ENCODE peak calls at places on chromosomes 2 and 18, in five cellular contexts. One of them, this sample, is unnamed.

GRCh38 chr18:23279931-23280330 is 144.6 kb downstream of the CABLES1 start:
- DNase-seq in cardiac muscle cell: no peak
- DNase-seq in transverse colon: no peak
- DNase-seq in fibroblast of pulmonary artery: no peak
- DNase-seq in cardiac fibroblast: no peak
- DNase-seq in this sample: no peak

GRCh38 chr2:238235331-238235732 is 4.5 kb downstream of the HES6 start:
- DNase-seq in fibroblast of pulmonary artery: peak
- DNase-seq in cardiac fibroblast: peak
- DNase-seq in cardiac muscle cell: peak
- DNase-seq in transverse colon: no peak
- DNase-seq in this sample: no peak

GRCh38 chr2:215626812-215627281 is 191.0 kb upstream of the FN1 start:
- DNase-seq in cardiac muscle cell: peak
- DNase-seq in cardiac fibroblast: peak
- DNase-seq in transverse colon: no peak
- DNase-seq in fibroblast of pulmonary artery: peak
- DNase-seq in this sample: no peak

GRCh38 chr2:30677861-30678385 is 129.3 kb downstream of the CAPN13 start:
- DNase-seq in fibroblast of pulmonary artery: no peak
- DNase-seq in cardiac muscle cell: no peak
- DNase-seq in transverse colon: no peak
- DNase-seq in cardiac fibroblast: no peak
- DNase-seq in this sample: no peak

GRCh38 chr18:49961271-49961670 is 147.9 kb upstream of the ACAA2 start:
- DNase-seq in cardiac muscle cell: no peak
- DNase-seq in transverse colon: no peak
- DNase-seq in cardiac fibroblast: no peak
- DNase-seq in fibroblast of pulmonary artery: no peak
- DNase-seq in this sample: no peak

GRCh38 chr2:190528521-190529001 is 6.0 kb downstream of the NEMP2 start:
- DNase-seq in cardiac muscle cell: peak
- DNase-seq in transverse colon: no peak
- DNase-seq in fibroblast of pulmonary artery: peak
- DNase-seq in cardiac fibroblast: peak
- DNase-seq in this sample: no peak

GRCh38 chr2:54945401-54946219 is 104.6 kb downstream of the RTN4 start:
- DNase-seq in transverse colon: no peak
- DNase-seq in cardiac fibroblast: peak
- DNase-seq in fibroblast of pulmonary artery: peak
- DNase-seq in cardiac muscle cell: peak
- DNase-seq in this sample: no peak

GRCh38 chr18:75874401-75875093 is 447.0 kb upstream of the SMIM21 start:
- DNase-seq in cardiac muscle cell: no peak
- DNase-seq in transverse colon: no peak
- DNase-seq in cardiac fibroblast: no peak
- DNase-seq in fibroblast of pulmonary artery: no peak
- DNase-seq in this sample: no peak

GRCh38 chr2:56015631-56016251 is 92.2 kb upstream of the EFEMP1 start:
- DNase-seq in cardiac fibroblast: no peak
- DNase-seq in transverse colon: no peak
- DNase-seq in cardiac muscle cell: no peak
- DNase-seq in fibroblast of pulmonary artery: no peak
- DNase-seq in this sample: no peak

GRCh38 chr2:9686061-9686460 is 55.3 kb upstream of the YWHAQ start:
- DNase-seq in cardiac fibroblast: no peak
- DNase-seq in transverse colon: no peak
- DNase-seq in cardiac muscle cell: no peak
- DNase-seq in fibroblast of pulmonary artery: no peak
- DNase-seq in this sample: no peak

GRCh38 chr18:77087391-77088141 is 45.0 kb downstream of the MBP start:
- DNase-seq in cardiac muscle cell: peak
- DNase-seq in fibroblast of pulmonary artery: no peak
- DNase-seq in transverse colon: peak
- DNase-seq in cardiac fibroblast: peak
- DNase-seq in this sample: no peak

GRCh38 chr2:186617186-186617585 is 27.3 kb downstream of the ITGAV start:
- DNase-seq in transverse colon: no peak
- DNase-seq in cardiac fibroblast: no peak
- DNase-seq in cardiac muscle cell: no peak
- DNase-seq in fibroblast of pulmonary artery: no peak
- DNase-seq in this sample: no peak

GRCh38 chr18:62944454-62944853 is 229.1 kb downstream of the PHLPP1 start:
- DNase-seq in fibroblast of pulmonary artery: peak
- DNase-seq in cardiac fibroblast: no peak
- DNase-seq in cardiac muscle cell: peak
- DNase-seq in transverse colon: no peak
- DNase-seq in this sample: no peak
- TF ChIP-seq CTCF in fibroblast of pulmonary artery: peak
- TF ChIP-seq CTCF in cardiac fibroblast: no peak
- TF ChIP-seq CTCF in cardiac muscle cell: peak
- TF ChIP-seq CTCF in transverse colon: no peak
- TF ChIP-seq CTCF in this sample: no peak

GRCh38 chr2:204628926-204629661 is 83.8 kb downstream of the PARD3B start:
- DNase-seq in fibroblast of pulmonary artery: peak
- DNase-seq in cardiac fibroblast: peak
- DNase-seq in cardiac muscle cell: peak
- DNase-seq in transverse colon: no peak
- DNase-seq in this sample: no peak

DNA sequence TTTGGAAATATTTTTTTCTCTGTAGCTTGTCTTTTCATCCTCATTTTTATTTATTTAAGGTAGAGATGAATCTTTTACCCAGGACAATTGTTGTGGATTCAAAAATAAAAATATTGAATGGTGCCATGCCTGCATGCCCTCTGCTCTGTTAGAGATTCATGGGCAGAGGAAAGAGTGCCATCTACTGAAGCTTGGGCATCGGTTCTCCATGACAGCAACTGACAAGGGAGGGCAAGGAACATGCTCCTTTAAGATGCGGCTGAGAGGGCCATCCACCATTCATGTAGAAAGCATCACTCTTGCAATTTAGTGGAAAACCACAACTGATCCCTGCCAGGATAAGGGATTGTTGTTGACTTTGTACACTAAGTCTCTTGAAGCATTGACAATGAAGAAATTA is 79.9 kb downstream of the PARD3B start:
- DNase-seq in cardiac muscle cell: no peak
- DNase-seq in fibroblast of pulmonary artery: peak
- DNase-seq in cardiac fibroblast: peak
- DNase-seq in transverse colon: peak
- DNase-seq in this sample: no peak
- TF ChIP-seq CTCF in cardiac muscle cell: no peak
- TF ChIP-seq CTCF in fibroblast of pulmonary artery: no peak
- TF ChIP-seq CTCF in cardiac fibroblast: no peak
- TF ChIP-seq CTCF in transverse colon: peak
- TF ChIP-seq CTCF in this sample: no peak

GRCh38 chr2:103155308-103155707 is 393.5 kb downstream of the TMEM182 start:
- DNase-seq in cardiac fibroblast: no peak
- DNase-seq in fibroblast of pulmonary artery: no peak
- DNase-seq in transverse colon: no peak
- DNase-seq in cardiac muscle cell: no peak
- DNase-seq in this sample: no peak

GRCh38 chr2:103161456-103162289 is 399.8 kb downstream of the TMEM182 start:
- DNase-seq in cardiac fibroblast: peak
- DNase-seq in transverse colon: no peak
- DNase-seq in cardiac muscle cell: peak
- DNase-seq in fibroblast of pulmonary artery: peak
- DNase-seq in this sample: no peak

GRCh38 chr2:103153580-103153979 is 391.7 kb downstream of the TMEM182 start:
- DNase-seq in cardiac muscle cell: no peak
- DNase-seq in transverse colon: no peak
- DNase-seq in fibroblast of pulmonary artery: no peak
- DNase-seq in cardiac fibroblast: no peak
- DNase-seq in this sample: no peak

DNA sequence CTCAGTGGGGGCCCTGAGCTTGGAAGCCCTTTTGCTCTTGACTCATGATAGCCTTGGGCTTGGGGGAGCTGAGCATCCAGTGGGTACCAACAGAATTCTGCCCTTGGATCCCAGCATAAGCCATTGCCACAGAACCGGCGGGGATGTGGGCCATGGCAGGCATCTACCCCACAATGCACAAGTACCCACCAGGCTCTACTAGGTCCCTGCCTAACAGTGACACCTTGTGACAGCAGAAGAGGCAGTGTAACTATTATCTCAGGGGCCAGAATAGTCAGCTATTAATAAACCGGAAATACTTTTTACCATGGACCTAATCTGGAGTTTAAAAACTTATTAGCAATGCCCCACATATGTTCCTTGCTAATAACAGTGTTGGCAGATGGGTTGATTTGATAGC is 397.2 kb downstream of the TMEM182 start:
- DNase-seq in cardiac fibroblast: no peak
- DNase-seq in fibroblast of pulmonary artery: no peak
- DNase-seq in cardiac muscle cell: no peak
- DNase-seq in transverse colon: no peak
- DNase-seq in this sample: no peak
- TF ChIP-seq CTCF in cardiac fibroblast: no peak
- TF ChIP-seq CTCF in fibroblast of pulmonary artery: no peak
- TF ChIP-seq CTCF in cardiac muscle cell: no peak
- TF ChIP-seq CTCF in transverse colon: no peak
- TF ChIP-seq CTCF in this sample: no peak

DNA sequence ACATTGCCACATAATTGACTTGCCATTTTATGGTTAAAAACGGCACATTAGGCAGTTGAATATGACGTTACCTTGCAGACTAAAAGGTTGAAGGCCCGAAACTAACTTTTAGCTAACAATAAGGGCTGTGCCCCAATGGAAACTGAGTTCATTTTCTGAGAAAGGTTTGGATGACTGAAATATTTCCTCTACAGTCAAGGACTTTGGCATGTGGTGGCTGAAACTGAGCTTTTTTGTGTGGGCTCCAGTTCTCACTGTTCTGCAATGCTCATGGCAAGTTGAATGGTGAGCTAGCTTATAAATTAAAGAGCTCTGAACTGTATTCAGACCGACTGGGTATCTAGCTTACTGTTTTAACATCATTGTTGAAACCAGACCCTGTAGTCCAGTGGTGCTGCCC is 23.8 kb upstream of the TXNDC2 start:
- DNase-seq in transverse colon: no peak
- DNase-seq in cardiac muscle cell: no peak
- DNase-seq in fibroblast of pulmonary artery: no peak
- DNase-seq in cardiac fibroblast: no peak
- DNase-seq in this sample: no peak
- TF ChIP-seq CTCF in transverse colon: no peak
- TF ChIP-seq CTCF in cardiac muscle cell: no peak
- TF ChIP-seq CTCF in fibroblast of pulmonary artery: no peak
- TF ChIP-seq CTCF in cardiac fibroblast: no peak
- TF ChIP-seq CTCF in this sample: no peak

DNA sequence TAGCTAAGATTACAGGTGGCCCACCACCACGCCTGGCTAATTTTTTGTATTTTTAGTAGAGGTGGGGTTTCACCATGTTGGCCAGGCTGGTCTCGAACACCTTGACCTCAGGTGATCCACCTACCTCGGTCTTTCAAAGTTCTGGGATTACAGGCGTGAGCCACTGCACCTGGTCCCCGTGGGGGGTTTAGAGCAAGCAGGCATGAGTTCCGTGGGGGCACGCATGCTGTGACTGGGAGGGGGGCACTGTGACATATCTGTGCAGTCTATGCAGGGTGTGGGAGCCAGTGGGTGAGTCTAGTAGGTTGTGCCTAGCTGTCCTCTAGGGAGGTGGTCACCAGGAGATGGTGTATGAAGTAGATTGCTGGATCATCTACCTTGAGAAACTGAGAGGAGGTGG is 16.6 kb upstream of the ZDBF2 start:
- DNase-seq in cardiac muscle cell: no peak
- DNase-seq in cardiac fibroblast: no peak
- DNase-seq in transverse colon: no peak
- DNase-seq in fibroblast of pulmonary artery: no peak
- DNase-seq in this sample: no peak
- TF ChIP-seq CTCF in cardiac muscle cell: no peak
- TF ChIP-seq CTCF in cardiac fibroblast: no peak
- TF ChIP-seq CTCF in transverse colon: no peak
- TF ChIP-seq CTCF in fibroblast of pulmonary artery: no peak
- TF ChIP-seq CTCF in this sample: no peak

GRCh38 chr18:56789889-56790180 is 138.7 kb downstream of the WDR7 start:
- DNase-seq in cardiac fibroblast: no peak
- DNase-seq in cardiac muscle cell: no peak
- DNase-seq in fibroblast of pulmonary artery: no peak
- DNase-seq in transverse colon: no peak
- DNase-seq in this sample: no peak
- TF ChIP-seq CTCF in cardiac fibroblast: no peak
- TF ChIP-seq CTCF in cardiac muscle cell: no peak
- TF ChIP-seq CTCF in fibroblast of pulmonary artery: no peak
- TF ChIP-seq CTCF in transverse colon: no peak
- TF ChIP-seq CTCF in this sample: no peak

GRCh38 chr2:26982102-26982742 is 11.8 kb downstream of the MAPRE3 start:
- DNase-seq in transverse colon: peak
- DNase-seq in fibroblast of pulmonary artery: peak
- DNase-seq in cardiac fibroblast: peak
- DNase-seq in cardiac muscle cell: peak
- DNase-seq in this sample: no peak
- TF ChIP-seq CTCF in transverse colon: peak
- TF ChIP-seq CTCF in fibroblast of pulmonary artery: peak
- TF ChIP-seq CTCF in cardiac fibroblast: peak
- TF ChIP-seq CTCF in cardiac muscle cell: peak
- TF ChIP-seq CTCF in this sample: no peak

This sample was measured in activated B cell treated with CpG ODN at 0.5 μM for 24 hours.